ENCODE peak calls at places on chromosomes 4 and X, in four cellular contexts. U is aorta; V is effector memory CD4-positive, alpha-beta T cell; N is lower lobe of right lung. W is an unnamed sample.

GRCh38 chr4:165384608-165385007 is 5.8 kb downstream of the CPE start:
- DNase-seq in V (no peak), U (no peak), N (no peak), W (no peak)

GRCh38 chr4:172975651-172976229 is 192.9 kb upstream of the GALNT7 start:
- DNase-seq in N (no peak), V (no peak), U (no peak), W (no peak)

GRCh38 chr4:10031663-10032590 is 10.6 kb upstream of the SLC2A9 start:
- DNase-seq in N (no peak), V (no peak), U (no peak), W (no peak)

GRCh38 chr4:118865091-118865708 is 23.5 kb upstream of the SYNPO2 start:
- DNase-seq in V (no peak), N (no peak), U (no peak), W (no peak)

GRCh38 chr4:165326831-165327210 is 648 bp upstream of the MSMO1 start:
- DNase-seq in V (no peak), N (peak), U (no peak), W (no peak)

GRCh38 chrX:110407910-110408545 is 49.4 kb downstream of the RTL9 start:
- DNase-seq in N (no peak), V (no peak), U (no peak), W (peak)

GRCh38 chr4:187562345-187562744 is 433.2 kb upstream of the ZFP42 start:
- DNase-seq in U (no peak), N (no peak), V (no peak), W (no peak)

GRCh38 chr4:139655116-139655515 is 10.5 kb upstream of the MGST2 start:
- DNase-seq in V (no peak), N (no peak), U (no peak), W (no peak)

GRCh38 chrX:80430826-80431501 is 10.7 kb downstream of the TENT5D start:
- DNase-seq in V (no peak), U (no peak), N (no peak), W (no peak)

GRCh38 chrX:44042731-44043130 is 69.5 kb upstream of the NDP start:
- DNase-seq in N (no peak), V (no peak), U (no peak), W (no peak)

GRCh38 chr4:126238010-126238409 is 923.3 kb downstream of the FAT4 start:
- DNase-seq in U (no peak), V (no peak), N (no peak), W (no peak)

GRCh38 chr4:150402968-150403367 is 179.0 kb upstream of the MAB21L2 start:
- DNase-seq in N (peak), V (no peak), U (no peak), W (no peak)

GRCh38 chrX:16771483-16772398 is 14.5 kb upstream of the TXLNG start:
- DNase-seq in U (no peak), V (no peak), N (no peak), W (no peak)

GRCh38 chr4:138982754-138983153 is 32.8 kb upstream of the NOCT start:
- DNase-seq in N (no peak), U (no peak), V (no peak), W (no peak)

GRCh38 chr4:125728568-125728967 is 413.8 kb downstream of the FAT4 start:
- DNase-seq in N (no peak), V (no peak), U (no peak), W (no peak)

GRCh38 chrX:38860106-38861013 is 59.1 kb downstream of the MID1IP1 start:
- DNase-seq in V (no peak), U (no peak), N (no peak), W (no peak)

GRCh38 chrX:97895751-97896150 is 1012.0 kb downstream of the RPA4 start:
- DNase-seq in N (no peak), U (no peak), V (no peak), W (no peak)

GRCh38 chrX:31449064-31449463 is 377.2 kb upstream of the FTHL17 start:
- DNase-seq in U (no peak), N (no peak), V (no peak), W (no peak)

GRCh38 chr4:100095729-100096595 is 94.3 kb downstream of the DDIT4L start:
- DNase-seq in V (peak), U (peak), N (peak), W (peak)

DNA sequence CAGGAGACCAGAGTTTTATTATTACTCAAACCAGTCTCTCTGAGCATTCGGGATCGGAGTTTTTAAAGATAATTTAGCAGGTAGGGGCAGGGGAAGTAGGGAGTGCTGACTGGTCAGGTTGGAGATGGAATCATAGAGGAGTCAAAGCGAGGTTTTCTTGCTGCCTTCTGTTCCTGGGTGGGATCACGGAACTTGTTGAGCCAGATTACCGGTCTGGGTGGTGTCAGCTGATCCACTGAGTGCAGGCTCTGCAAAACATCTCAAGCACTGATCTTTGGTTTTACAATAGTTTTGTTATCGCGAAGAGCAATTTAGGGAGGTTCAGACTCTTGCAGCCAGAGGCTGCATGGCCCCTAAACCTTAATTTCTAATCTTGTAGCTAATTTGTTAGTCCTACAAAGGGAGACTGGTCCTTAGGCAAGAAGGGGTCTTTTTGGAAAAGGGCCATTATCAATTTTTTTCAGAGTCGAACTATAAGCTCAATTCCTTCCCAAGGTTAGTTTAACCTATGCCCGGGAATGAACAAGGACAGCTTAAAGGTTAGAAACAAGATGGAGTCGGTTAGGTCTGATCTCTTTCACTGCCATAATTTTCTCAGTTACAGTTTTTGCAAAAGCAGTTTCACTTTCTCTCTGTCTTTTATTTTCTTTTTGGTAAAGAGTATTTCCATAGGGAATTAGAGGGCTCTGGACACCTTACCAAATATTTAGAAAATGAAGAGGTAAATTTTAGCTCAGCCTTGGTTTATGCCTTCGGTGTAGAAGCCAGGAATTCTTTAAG is 63.9 kb downstream of the TRIM2 start:
- DNase-seq in N (no peak), V (no peak), U (no peak), W (no peak)
- H3K27ac ChIP-seq in N (no peak), V (no peak), U (no peak), W (no peak)

DNA sequence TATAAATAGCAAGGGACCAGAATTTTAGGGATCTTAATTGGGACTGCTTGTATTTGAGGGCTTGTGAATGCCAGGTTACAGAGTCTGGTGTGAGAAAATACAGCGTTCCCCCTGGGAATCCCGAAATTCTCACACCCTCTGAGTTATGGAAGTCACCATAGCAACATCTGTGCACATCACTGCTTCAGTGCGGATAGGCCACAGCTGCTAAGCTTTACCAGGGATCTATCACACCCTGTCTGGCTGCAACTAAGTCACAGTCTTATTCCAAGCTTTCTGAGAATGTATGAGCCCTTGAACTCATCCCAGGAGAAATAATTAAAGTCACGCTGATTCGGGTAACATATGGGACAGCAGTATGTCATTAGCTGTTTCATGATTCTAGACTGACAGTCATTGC is 46.6 kb upstream of the BTC start:
- DNase-seq in U (no peak), V (no peak), N (no peak), W (no peak)
- H3K27ac ChIP-seq in U (no peak), V (no peak), N (no peak), W (no peak)

GRCh38 chr4:19684079-19684478 is 567.6 kb upstream of the SLIT2 start:
- DNase-seq in U (no peak), V (no peak), N (no peak), W (no peak)

GRCh38 chr4:19694829-19695228 is 556.9 kb upstream of the SLIT2 start:
- DNase-seq in V (no peak), N (no peak), U (no peak), W (no peak)

GRCh38 chr4:19686456-19686855 is 565.2 kb upstream of the SLIT2 start:
- DNase-seq in N (no peak), U (no peak), V (no peak), W (no peak)

GRCh38 chr4:19693949-19694597 is 557.6 kb upstream of the SLIT2 start:
- DNase-seq in V (no peak), N (no peak), U (no peak), W (no peak)

GRCh38 chr4:19689511-19689910 is 562.2 kb upstream of the SLIT2 start:
- DNase-seq in U (no peak), V (no peak), N (no peak), W (no peak)
- H3K27ac ChIP-seq in U (no peak), V (no peak), N (no peak), W (no peak)

GRCh38 chr4:39166177-39166576 is 16.2 kb upstream of the WDR19 start:
- DNase-seq in V (no peak), N (no peak), U (no peak), W (no peak)
- H3K27ac ChIP-seq in V (no peak), N (no peak), U (no peak), W (no peak)

GRCh38 chrX:123924181-123924580 is 37.3 kb upstream of the STAG2 start:
- DNase-seq in N (no peak), V (no peak), U (no peak), W (no peak)

GRCh38 chrX:123917069-123917468 is 44.4 kb upstream of the STAG2 start:
- DNase-seq in N (no peak), V (no peak), U (no peak), W (no peak)

GRCh38 chrX:123920065-123920785 is 41.3 kb upstream of the STAG2 start:
- DNase-seq in U (no peak), N (no peak), V (no peak), W (no peak)

GRCh38 chrX:123923211-123923610 is 38.3 kb upstream of the STAG2 start:
- DNase-seq in U (no peak), N (no peak), V (no peak), W (no peak)

GRCh38 chrX:123918106-123918721 is 43.3 kb upstream of the STAG2 start:
- DNase-seq in V (no peak), U (no peak), N (no peak), W (no peak)
- H3K27ac ChIP-seq in V (no peak), U (no peak), N (no peak), W (no peak)

GRCh38 chrX:139199945-139200344 is 330.6 kb upstream of the F9 start:
- DNase-seq in V (no peak), N (no peak), U (no peak), W (no peak)
- H3K27ac ChIP-seq in V (no peak), N (no peak), U (no peak), W (no peak)

GRCh38 chr4:113383111-113383785 is 333.8 kb downstream of the ANK2 start:
- DNase-seq in N (no peak), V (no peak), U (no peak), W (no peak)

GRCh38 chr4:113385500-113385899 is 336.0 kb downstream of the ANK2 start:
- DNase-seq in U (no peak), V (no peak), N (no peak), W (no peak)

GRCh38 chr4:113384600-113384999 is 335.1 kb downstream of the ANK2 start:
- DNase-seq in V (no peak), N (no peak), U (no peak), W (no peak)

GRCh38 chr4:113378836-113379235 is 329.4 kb downstream of the ANK2 start:
- DNase-seq in V (no peak), N (no peak), U (no peak), W (no peak)

GRCh38 chr4:113382704-113383103 is 333.3 kb downstream of the ANK2 start:
- DNase-seq in U (no peak), N (no peak), V (no peak), W (no peak)
- H3K27ac ChIP-seq in U (no peak), N (no peak), V (no peak), W (no peak)

DNA sequence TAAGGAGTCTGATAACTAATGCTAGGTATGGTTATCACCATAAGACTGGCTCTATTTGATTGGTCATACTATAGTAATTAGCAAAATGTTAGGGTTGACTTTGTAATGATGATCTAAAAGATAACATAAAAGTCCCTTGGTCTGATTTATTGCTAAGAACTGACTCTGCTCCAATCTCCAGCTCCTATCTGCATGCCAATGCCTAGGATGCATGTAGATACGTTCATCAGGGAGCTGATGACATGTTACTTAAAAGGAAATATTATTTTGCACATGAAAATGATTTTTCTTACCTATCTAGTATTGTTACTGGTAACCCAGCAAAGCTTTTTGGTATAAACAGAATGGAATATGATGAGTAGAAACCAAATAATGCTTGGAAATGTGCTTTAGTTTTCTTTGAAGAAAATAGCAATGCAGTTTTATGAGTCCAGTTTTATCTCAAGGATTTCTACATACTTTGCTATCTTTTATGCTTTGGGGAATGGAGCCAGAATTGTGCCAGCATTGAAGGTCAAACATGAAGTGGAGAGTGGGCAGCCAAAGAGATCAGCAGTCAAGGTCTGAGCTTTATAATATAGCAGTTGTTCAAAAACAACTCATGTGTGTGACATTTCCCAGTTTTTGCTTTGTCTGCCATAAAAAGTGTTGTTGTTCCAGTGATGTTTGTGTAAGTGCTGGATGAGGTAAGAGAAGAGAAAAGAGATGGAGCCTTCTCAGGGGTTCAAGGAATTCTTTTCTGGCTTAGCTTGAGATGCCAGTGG is 121.0 kb downstream of the ARHGAP24 start:
- DNase-seq in V (no peak), U (no peak), N (no peak), W (no peak)
- H3K27ac ChIP-seq in V (no peak), U (no peak), N (no peak), W (no peak)

GRCh38 chrX:12946838-12947544 is 27.9 kb upstream of the TMSB4X start:
- DNase-seq in U (peak), V (peak), N (no peak), W (peak)
- H3K27ac ChIP-seq in U (no peak), V (peak), N (peak), W (no peak)

GRCh38 chr4:185903205-185903604 is 91.2 kb upstream of the SORBS2 start:
- DNase-seq in U (no peak), V (no peak), N (no peak), W (no peak)
- H3K27ac ChIP-seq in U (no peak), V (no peak), N (no peak), W (no peak)

W was measured in substantia nigra.